ENCODE peak calls at places on chromosomes 12 and 14, in four cellular contexts. P is HepG2, N is WTC11, K is K562. U is an unnamed sample.

GRCh38 chr12:67515679-67516363 is 132.7 kb upstream of the DYRK2 start:
- DNase-seq in P (no peak), N (no peak), K (no peak), U (no peak)

GRCh38 chr12:6280053-6280469 is 30.4 kb upstream of the PLEKHG6 start:
- DNase-seq in P (peak; percentile 93), N (no peak), K (no peak), U (peak; percentile 86)

GRCh38 chr14:91367173-91368171 is 50.1 kb downstream of the CCDC88C start:
- DNase-seq in P (no peak), N (no peak), K (no peak), U (no peak)

GRCh38 chr14:59189281-59189821 is 884 bp downstream of the DAAM1 start:
- DNase-seq in P (no peak), N (peak; percentile 15), K (peak; percentile 14), U (peak; percentile 1)

GRCh38 chr14:77086017-77086727 is 11.9 kb upstream of the CIPC start:
- DNase-seq in P (peak; percentile 25), N (no peak), K (no peak), U (no peak)

GRCh38 chr12:42332301-42332894 is 6.4 kb downstream of the PPHLN1 start:
- DNase-seq in P (peak; percentile 34), N (no peak), K (peak; percentile 42), U (peak; percentile 47)

GRCh38 chr12:30599631-30600030 is 96.0 kb downstream of the IPO8 start:
- DNase-seq in P (peak; percentile 97), N (no peak), K (no peak), U (no peak)

GRCh38 chr12:40727774-40728483 is 35.7 kb downstream of the CNTN1 start:
- DNase-seq in P (no peak), N (no peak), K (no peak), U (peak; percentile 90)

GRCh38 chr14:21846227-21846885 is 172.7 kb upstream of the OR4E1 start:
- DNase-seq in P (peak; percentile 34), N (peak; percentile 81), K (peak; percentile 14), U (no peak)

GRCh38 chr12:122080149-122081107 is 1.9 kb downstream of the MLXIP start:
- DNase-seq in P (no peak), N (no peak), K (no peak), U (peak; percentile 40)

GRCh38 chr14:99674064-99674650 is 9.9 kb upstream of the CYP46A1 start:
- DNase-seq in P (no peak), N (no peak), K (no peak), U (no peak)

GRCh38 chr14:50864237-50864636 is 7.6 kb upstream of the ABHD12B start:
- DNase-seq in P (no peak), N (no peak), K (no peak), U (no peak)

GRCh38 chr14:67674139-67674479 is 323 bp downstream of the VTI1B start:
- DNase-seq in P (peak; percentile 62), N (peak; percentile 81), K (peak; percentile 73), U (peak; percentile 80)

GRCh38 chr12:105204916-105205315 is 31.1 kb downstream of the APPL2 start:
- DNase-seq in P (no peak), N (no peak), K (no peak), U (no peak)

GRCh38 chr12:31272607-31273225 is 53.2 kb downstream of the SINHCAF start:
- DNase-seq in P (no peak), N (no peak), K (no peak), U (no peak)

GRCh38 chr12:57627504-57628279 is 5.3 kb downstream of the B4GALNT1 start:
- DNase-seq in P (no peak), N (peak; percentile 53), K (no peak), U (no peak)

GRCh38 chr14:60723218-60724079 is 702 bp downstream of the SIX4 start:
- DNase-seq in P (no peak), N (peak; percentile 66), K (peak; percentile 16), U (peak; percentile 28)

GRCh38 chr14:88143817-88144216 is 138.9 kb downstream of the GPR65 start:
- DNase-seq in P (no peak), N (no peak), K (no peak), U (no peak)

GRCh38 chr12:15650399-15651128 is 138.6 kb downstream of the EPS8 start:
- DNase-seq in P (no peak), N (no peak), K (no peak), U (no peak)

GRCh38 chr12:57740656-57741412 is 2.3 kb upstream of the AGAP2 start:
- DNase-seq in P (no peak), N (no peak), K (no peak), U (no peak)

GRCh38 chr14:102900631-102901571 is 21.6 kb upstream of the AMN start:
- DNase-seq in P (no peak), N (no peak), K (peak; percentile 1), U (no peak)

GRCh38 chr14:75254381-75254821 is 24.2 kb upstream of the FOS start:
- DNase-seq in P (no peak), N (no peak), K (no peak), U (no peak)

GRCh38 chr12:91094036-91094660 is 17.1 kb downstream of the LUM start:
- DNase-seq in P (no peak), N (no peak), K (no peak), U (no peak)

GRCh38 chr12:26122681-26123481 is 2.0 kb downstream of the BHLHE41 start:
- DNase-seq in P (no peak), N (peak; percentile 57), K (peak; percentile 25), U (peak; percentile 70)

GRCh38 chr12:87227157-87227556 is 802.0 kb downstream of the C12orf50 start:
- DNase-seq in P (no peak), N (no peak), K (no peak), U (no peak)

GRCh38 chr12:27015730-27016076 is 1.5 kb upstream of the TM7SF3 start:
- DNase-seq in P (no peak), N (no peak), K (peak; percentile 13), U (peak; percentile 18)

GRCh38 chr12:39692258-39692853 is 72.8 kb upstream of the ABCD2 start:
- DNase-seq in P (no peak), N (no peak), K (no peak), U (no peak)

GRCh38 chr14:24542346-24542936 is 33.6 kb downstream of the CTSG start:
- DNase-seq in P (no peak), N (no peak), K (no peak), U (no peak)

GRCh38 chr14:78448483-78449094 is 278.4 kb downstream of the NRXN3 start:
- DNase-seq in P (peak; percentile 15), N (peak; percentile 80), K (peak; percentile 58), U (peak; percentile 40)

GRCh38 chr14:96263347-96264199 is 7.6 kb downstream of the BDKRB1 start:
- DNase-seq in P (no peak), N (no peak), K (no peak), U (no peak)

GRCh38 chr14:69726761-69727511 is 40.0 kb upstream of the SRSF5 start:
- DNase-seq in P (peak; percentile 39), N (peak; percentile 87), K (peak; percentile 84), U (peak; percentile 85)

GRCh38 chr12:112107728-112108447 is 695 bp downstream of the NAA25 start:
- DNase-seq in P (no peak), N (peak; percentile 30), K (peak; percentile 40), U (peak; percentile 31)

GRCh38 chr12:115811929-115812328 is 465.6 kb downstream of the MED13L start:
- DNase-seq in P (no peak), N (no peak), K (no peak), U (no peak)

GRCh38 chr12:94437303-94437702 is 22.4 kb downstream of the CEP83 start:
- DNase-seq in P (no peak), N (no peak), K (no peak), U (no peak)

GRCh38 chr12:94429633-94430032 is 30.0 kb downstream of the CEP83 start:
- DNase-seq in P (peak; percentile 23), N (no peak), K (no peak), U (no peak)

GRCh38 chr12:94430304-94430703 is 29.4 kb downstream of the CEP83 start:
- DNase-seq in P (no peak), N (no peak), K (no peak), U (no peak)

DNA sequence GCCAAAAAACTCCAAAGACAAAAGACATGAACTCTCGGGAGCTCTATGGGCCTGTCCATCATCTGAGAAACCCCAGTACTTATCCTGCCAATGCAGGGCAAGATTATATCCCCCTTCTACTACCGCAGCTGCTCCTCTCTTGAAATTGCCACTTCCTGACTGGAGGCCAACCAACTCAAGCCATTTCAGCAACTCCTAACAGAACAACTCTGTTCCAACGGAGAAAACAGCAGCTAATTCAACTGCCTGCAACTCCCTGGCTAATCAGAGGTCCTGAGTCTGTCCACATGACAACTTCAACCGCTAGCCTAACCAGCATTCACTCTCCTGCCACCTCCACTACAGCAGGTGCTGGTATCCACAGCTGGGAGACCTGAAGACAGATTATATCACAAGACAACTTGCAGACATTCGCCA is 24.1 kb downstream of the CEP83 start:
- DNase-seq in P (no peak), N (no peak), K (no peak), U (no peak)
- TF ChIP-seq NR3C1 in P (no peak), N (no peak), K (no peak), U (no peak)

GRCh38 chr12:14577344-14577743 is 9.7 kb upstream of the PLBD1 start:
- DNase-seq in P (no peak), N (no peak), K (no peak), U (no peak)
- TF ChIP-seq NR3C1 in P (no peak), N (no peak), K (no peak), U (no peak)

GRCh38 chr12:92341333-92341691 is 195.7 kb upstream of the BTG1 start:
- DNase-seq in P (peak; percentile 9), N (no peak), K (peak; percentile 27), U (no peak)
- TF ChIP-seq NR3C1 in P (no peak), N (no peak), K (no peak), U (no peak)

GRCh38 chr12:93751864-93752610 is 74.9 kb downstream of the CRADD start:
- DNase-seq in P (no peak), N (no peak), K (no peak), U (no peak)
- TF ChIP-seq NR3C1 in P (no peak), N (no peak), K (no peak), U (no peak)

GRCh38 chr12:19967486-19967885 is 400.9 kb upstream of the PDE3A start:
- DNase-seq in P (no peak), N (no peak), K (no peak), U (peak; percentile 49)
- TF ChIP-seq NR3C1 in P (no peak), N (no peak), K (no peak), U (no peak)